ENCODE peak calls at places on chromosomes 12 and 14, in nine cellular contexts. J is suprapubic skin, W is AG10803, T is astrocyte of the spinal cord, X is K562, C is fibroblast of pulmonary artery, G is WERI-Rb-1, V is choroid plexus epithelial cell, O is endothelial cell. L is an unnamed sample.

GRCh38 chr14:69346710-69347109 is 51.4 kb downstream of the ERH start:
- DNase-seq in J (no peak), W (no peak), T (no peak), X (peak), C (peak), G (peak), V (peak), O (peak), L (peak)

GRCh38 chr14:105843444-105844046 is 317.2 kb downstream of the TMEM121 start:
- DNase-seq in J (no peak), W (no peak), T (no peak), X (no peak), C (no peak), G (no peak), V (no peak), O (no peak), L (no peak)

GRCh38 chr12:113185180-113186032 is at the start of the genes DDX54 and RITA1:
- DNase-seq in J (peak), W (peak), T (peak), X (peak), C (peak), G (peak), V (peak), O (peak), L (peak)

GRCh38 chr14:77409131-77409533 is 14.2 kb downstream of the NOXRED1 start:
- DNase-seq in J (no peak), W (no peak), T (no peak), X (no peak), C (peak), G (peak), V (peak), O (peak), L (no peak)

GRCh38 chr14:104698688-104699425 is 9.4 kb downstream of the INF2 start:
- DNase-seq in J (no peak), W (no peak), T (no peak), X (no peak), C (no peak), G (no peak), V (no peak), O (no peak), L (no peak)

GRCh38 chr14:64696355-64696844 is 7.8 kb upstream of the PLEKHG3 start:
- DNase-seq in J (no peak), W (no peak), T (no peak), X (no peak), C (no peak), G (no peak), V (no peak), O (no peak), L (no peak)

GRCh38 chr12:113136990-113137511 is 1.5 kb upstream of the RASAL1 start:
- DNase-seq in J (no peak), W (no peak), T (no peak), X (no peak), C (no peak), G (no peak), V (no peak), O (no peak), L (no peak)

GRCh38 chr12:89319111-89319510 is 33.2 kb downstream of the DUSP6 start:
- DNase-seq in J (no peak), W (peak), T (no peak), X (no peak), C (peak), G (peak), V (peak), O (no peak), L (no peak)

GRCh38 chr12:117140397-117141096 is 41.3 kb upstream of the TESC start:
- DNase-seq in J (no peak), W (no peak), T (no peak), X (no peak), C (no peak), G (no peak), V (no peak), O (no peak), L (no peak)

GRCh38 chr12:52417742-52418141 is 11.6 kb upstream of the KRT82 start:
- DNase-seq in J (no peak), W (no peak), T (no peak), X (no peak), C (no peak), G (no peak), V (no peak), O (no peak), L (no peak)

GRCh38 chr12:76199808-76200207 is 115.3 kb upstream of the NAP1L1 start:
- DNase-seq in J (no peak), W (peak), T (peak), X (no peak), C (peak), G (no peak), V (peak), O (no peak), L (no peak)

GRCh38 chr14:90523544-90523943 is 126.7 kb downstream of the CALM1 start:
- DNase-seq in J (no peak), W (peak), T (peak), X (no peak), C (peak), G (no peak), V (peak), O (no peak), L (no peak)
- TF ChIP-seq CTCF in J (no peak), W (no peak), T (no peak), X (no peak), C (no peak), G (no peak), V (no peak), O (no peak), L (no peak)

GRCh38 chr12:115398311-115398781 is 714.4 kb upstream of the TBX3 start:
- DNase-seq in J (no peak), W (peak), T (no peak), X (no peak), C (no peak), G (peak), V (no peak), O (no peak), L (no peak)
- TF ChIP-seq CTCF in J (no peak), W (peak), T (no peak), X (peak), C (no peak), G (peak), V (peak), O (no peak), L (peak)

GRCh38 chr12:99063182-99063581 is 418.1 kb downstream of the APAF1 start:
- DNase-seq in J (no peak), W (no peak), T (no peak), X (no peak), C (no peak), G (no peak), V (no peak), O (no peak), L (no peak)

GRCh38 chr12:99067171-99067785 is 422.2 kb downstream of the APAF1 start:
- DNase-seq in J (no peak), W (no peak), T (no peak), X (no peak), C (no peak), G (no peak), V (no peak), O (no peak), L (no peak)

GRCh38 chr12:99069371-99069770 is 424.3 kb downstream of the APAF1 start:
- DNase-seq in J (no peak), W (no peak), T (no peak), X (no peak), C (no peak), G (no peak), V (no peak), O (no peak), L (no peak)

DNA sequence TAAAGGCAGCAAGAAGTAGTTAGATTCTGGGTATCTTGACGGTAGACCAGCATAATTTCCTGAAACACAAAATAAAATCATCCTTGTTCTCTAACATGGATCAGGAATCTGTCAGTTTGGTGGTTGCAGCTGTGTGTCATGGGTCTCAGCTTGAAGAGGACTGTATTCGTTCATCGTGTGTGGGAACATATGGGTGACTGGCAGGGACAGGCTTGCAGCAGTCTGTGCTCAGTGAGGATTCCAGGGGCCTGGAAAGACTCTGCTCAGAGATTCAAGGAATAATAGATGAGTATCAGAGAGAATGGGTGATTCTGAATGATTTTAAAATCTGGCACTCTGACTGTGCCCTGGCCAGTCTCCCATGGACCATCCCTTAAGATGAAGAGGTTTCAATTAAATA is 421.6 kb downstream of the APAF1 start:
- DNase-seq in J (no peak), W (no peak), T (no peak), X (no peak), C (no peak), G (no peak), V (no peak), O (no peak), L (no peak)
- TF ChIP-seq CTCF in J (no peak), W (no peak), T (no peak), X (no peak), C (no peak), G (no peak), V (no peak), O (no peak), L (no peak)

GRCh38 chr12:48004039-48004940 is at the start of gene COL2A1:
- DNase-seq in J (no peak), W (peak), T (peak), X (no peak), C (no peak), G (no peak), V (no peak), O (peak), L (peak)

GRCh38 chr12:48002179-48002601 is 2.1 kb downstream of the COL2A1 start:
- DNase-seq in J (peak), W (no peak), T (no peak), X (no peak), C (no peak), G (no peak), V (no peak), O (no peak), L (no peak)

GRCh38 chr12:48002773-48003218 is 1.5 kb downstream of the COL2A1 start:
- DNase-seq in J (peak), W (peak), T (peak), X (no peak), C (peak), G (peak), V (peak), O (peak), L (no peak)

GRCh38 chr12:48004941-48005749 is 869 bp upstream of the COL2A1 start:
- DNase-seq in J (no peak), W (no peak), T (no peak), X (no peak), C (no peak), G (no peak), V (no peak), O (no peak), L (peak)

GRCh38 chr12:48003226-48004038 is 844 bp downstream of the COL2A1 start:
- DNase-seq in J (no peak), W (peak), T (peak), X (no peak), C (no peak), G (no peak), V (no peak), O (no peak), L (no peak)
- TF ChIP-seq CTCF in J (no peak), W (no peak), T (no peak), X (no peak), C (no peak), G (peak), V (no peak), O (no peak), L (peak)

GRCh38 chr14:63273717-63274673 is 44.7 kb downstream of the GPHB5 start:
- DNase-seq in J (no peak), W (peak), T (no peak), X (no peak), C (peak), G (no peak), V (no peak), O (no peak), L (no peak)
- TF ChIP-seq CTCF in J (no peak), W (no peak), T (no peak), X (no peak), C (no peak), G (no peak), V (no peak), O (no peak), L (no peak)

GRCh38 chr14:24146622-24146977 is 190 bp upstream of the PSME2 start:
- DNase-seq in J (peak), W (peak), T (peak), X (peak), C (peak), G (peak), V (peak), O (peak), L (peak)
- TF ChIP-seq CTCF in J (no peak), W (no peak), T (no peak), X (no peak), C (no peak), G (no peak), V (no peak), O (no peak), L (peak)

DNA sequence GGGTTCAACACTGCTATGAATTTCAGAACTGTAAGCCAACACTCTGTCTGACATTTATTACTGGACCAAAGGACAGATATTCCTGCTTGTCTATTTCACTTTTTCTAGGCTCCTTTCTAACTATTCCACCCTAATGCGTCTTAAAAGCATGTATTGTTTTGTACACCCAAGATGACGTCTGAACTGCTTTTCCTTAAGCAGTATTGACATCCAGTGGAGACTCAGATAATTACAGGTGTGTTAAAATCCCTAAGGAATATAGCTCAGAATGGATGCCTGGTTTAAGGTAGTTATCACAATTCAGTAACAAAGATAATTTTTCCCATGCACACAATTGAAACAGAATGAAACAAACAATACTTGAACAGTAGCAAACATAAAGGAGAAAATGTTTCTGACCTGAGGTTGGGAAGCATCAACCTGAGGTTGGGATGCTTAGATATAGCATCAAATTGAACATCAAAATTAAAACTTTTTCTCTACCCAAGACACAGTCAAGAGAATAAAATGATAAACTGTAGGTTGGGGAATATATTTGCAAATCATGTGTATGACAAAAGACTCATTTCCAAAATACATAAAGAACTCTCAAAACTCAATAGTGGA is 93.7 kb upstream of the PTPRR start:
- DNase-seq in J (no peak), W (peak), T (peak), X (no peak), C (peak), G (no peak), V (peak), O (no peak), L (no peak)
- TF ChIP-seq CTCF in J (peak), W (peak), T (peak), X (no peak), C (peak), G (peak), V (peak), O (peak), L (peak)

GRCh38 chr12:93684716-93685115 is 7.5 kb downstream of the CRADD start:
- DNase-seq in J (no peak), W (peak), T (no peak), X (no peak), C (peak), G (no peak), V (peak), O (no peak), L (no peak)

GRCh38 chr12:93682846-93683261 is 5.7 kb downstream of the CRADD start:
- DNase-seq in J (no peak), W (no peak), T (no peak), X (no peak), C (no peak), G (peak), V (no peak), O (no peak), L (no peak)

GRCh38 chr12:93683410-93683809 is 6.2 kb downstream of the CRADD start:
- DNase-seq in J (no peak), W (no peak), T (no peak), X (no peak), C (no peak), G (peak), V (no peak), O (no peak), L (no peak)

GRCh38 chr12:93689076-93689834 is 12.1 kb downstream of the CRADD start:
- DNase-seq in J (no peak), W (no peak), T (no peak), X (no peak), C (no peak), G (no peak), V (no peak), O (no peak), L (no peak)

GRCh38 chr12:93686572-93687365 is 9.6 kb downstream of the CRADD start:
- DNase-seq in J (no peak), W (no peak), T (no peak), X (no peak), C (no peak), G (no peak), V (no peak), O (no peak), L (no peak)
- TF ChIP-seq CTCF in J (no peak), W (no peak), T (no peak), X (no peak), C (no peak), G (no peak), V (no peak), O (no peak), L (no peak)

DNA sequence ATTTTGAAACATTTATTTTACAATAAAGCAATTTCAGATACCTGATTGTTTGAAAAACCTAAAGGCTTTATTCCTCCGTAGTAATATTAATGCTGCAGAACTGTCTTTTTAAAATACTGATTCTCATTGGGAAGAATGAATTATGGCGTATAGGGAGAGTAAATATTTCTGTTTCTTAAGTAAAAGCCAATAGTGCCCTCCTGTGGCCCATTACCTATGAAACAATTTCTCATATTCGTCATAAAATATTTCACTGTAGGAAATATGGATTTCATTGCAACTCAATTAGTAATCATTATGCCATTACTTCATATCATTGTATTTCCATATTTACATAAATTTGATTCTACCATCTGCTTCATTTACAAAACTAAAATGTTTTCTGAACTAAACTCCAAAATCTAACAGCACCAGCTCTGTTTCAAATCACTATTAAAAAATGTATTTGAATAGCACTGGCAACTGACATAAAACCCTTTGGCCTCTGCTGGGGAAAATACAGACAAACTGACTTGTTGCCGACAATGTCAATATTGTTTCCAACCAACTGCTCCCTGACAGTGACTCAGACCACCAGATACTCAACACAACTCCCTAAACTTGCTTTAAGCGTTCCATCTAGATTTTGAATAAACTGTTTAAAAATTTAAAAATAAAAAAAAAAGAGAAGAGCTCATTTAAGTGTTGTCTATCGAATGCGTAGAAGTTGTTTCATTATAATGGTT is 290.3 kb downstream of the NAV3 start:
- DNase-seq in J (no peak), W (peak), T (peak), X (no peak), C (peak), G (no peak), V (peak), O (no peak), L (no peak)
- TF ChIP-seq CTCF in J (no peak), W (peak), T (peak), X (no peak), C (peak), G (no peak), V (peak), O (no peak), L (peak)

GRCh38 chr12:42689699-42690098 is 100.2 kb upstream of the PRICKLE1 start:
- DNase-seq in J (no peak), W (no peak), T (no peak), X (no peak), C (no peak), G (no peak), V (no peak), O (no peak), L (no peak)

GRCh38 chr12:42690264-42690663 is 100.7 kb upstream of the PRICKLE1 start:
- DNase-seq in J (no peak), W (no peak), T (no peak), X (no peak), C (no peak), G (no peak), V (no peak), O (no peak), L (no peak)

GRCh38 chr12:42695490-42695995 is 106.0 kb upstream of the PRICKLE1 start:
- DNase-seq in J (no peak), W (no peak), T (no peak), X (no peak), C (no peak), G (no peak), V (no peak), O (no peak), L (no peak)

GRCh38 chr12:42692749-42693148 is 103.2 kb upstream of the PRICKLE1 start:
- DNase-seq in J (no peak), W (no peak), T (no peak), X (no peak), C (no peak), G (no peak), V (no peak), O (no peak), L (no peak)

GRCh38 chr12:42691991-42692557 is 102.5 kb upstream of the PRICKLE1 start:
- DNase-seq in J (no peak), W (no peak), T (no peak), X (no peak), C (no peak), G (no peak), V (no peak), O (no peak), L (no peak)
- TF ChIP-seq CTCF in J (no peak), W (no peak), T (no peak), X (no peak), C (no peak), G (no peak), V (no peak), O (no peak), L (no peak)